ENCODE peak calls at places on chromosomes 1 and 21, in five cellular contexts. L is fibroblast of lung, W is K562, I is astrocyte, E is tibial nerve. H is an unnamed sample.

GRCh38 chr21:18382141-18382540 is 21.4 kb downstream of the TMPRSS15 start:
- DNase-seq in W (no peak), I (no peak), L (no peak), E (no peak), H (no peak)

GRCh38 chr1:46179138-46180081 is 3.1 kb upstream of the P3R3URF start:
- DNase-seq in E (peak), L (peak), W (peak), I (peak), H (peak)

GRCh38 chr1:55214214-55214902 is 806 bp downstream of the USP24 start:
- DNase-seq in E (peak), L (peak), W (peak), I (no peak), H (no peak)

GRCh38 chr1:163227126-163227525 is 24.4 kb upstream of the RGS5 start:
- DNase-seq in L (no peak), W (no peak), E (no peak), I (no peak), H (no peak)

GRCh38 chr1:236075848-236076247 is 11.0 kb upstream of the NID1 start:
- DNase-seq in E (no peak), W (no peak), L (no peak), I (no peak), H (no peak)

GRCh38 chr1:99465176-99465900 is 180.6 kb upstream of the PALMD start:
- DNase-seq in W (no peak), L (peak), E (no peak), I (peak), H (peak)

GRCh38 chr1:170326221-170326620 is 180.5 kb downstream of the NTMT2 start:
- DNase-seq in L (no peak), E (no peak), I (no peak), W (no peak), H (no peak)

GRCh38 chr1:246602194-246602593 is 35.9 kb downstream of the CNST start:
- DNase-seq in I (peak), E (no peak), W (no peak), L (peak), H (no peak)

GRCh38 chr1:245575710-245576109 is 420.9 kb downstream of the KIF26B start:
- DNase-seq in I (no peak), E (no peak), L (peak), W (no peak), H (peak)

GRCh38 chr1:1755852-1756251 is 22.4 kb downstream of the NADK start:
- DNase-seq in L (no peak), W (no peak), I (no peak), E (no peak), H (no peak)

GRCh38 chr1:30745834-30746208 is 11.8 kb downstream of the LAPTM5 start:
- DNase-seq in W (no peak), I (no peak), L (no peak), E (no peak), H (no peak)

GRCh38 chr1:169305948-169306347 is 61.6 kb downstream of the NME7 start:
- DNase-seq in E (no peak), I (no peak), L (no peak), W (no peak), H (no peak)

GRCh38 chr1:211648336-211648735 is 27.1 kb downstream of the NEK2 start:
- DNase-seq in E (no peak), L (peak), I (no peak), W (peak), H (peak)

GRCh38 chr1:63603810-63604209 is 10.6 kb downstream of the PGM1 start:
- DNase-seq in W (no peak), L (no peak), E (no peak), I (no peak), H (no peak)

GRCh38 chr21:32184485-32184884 is 94.4 kb downstream of the MIS18A start:
- DNase-seq in L (no peak), E (no peak), I (no peak), W (peak), H (no peak)

GRCh38 chr1:36165145-36165544 is 9.2 kb downstream of the MAP7D1 start:
- DNase-seq in W (no peak), L (no peak), E (no peak), I (no peak), H (no peak)

GRCh38 chr1:81296584-81296983 is 504.1 kb upstream of the ADGRL2 start:
- DNase-seq in I (peak), E (no peak), L (peak), W (no peak), H (peak)

GRCh38 chr1:81690881-81691453 is 109.8 kb upstream of the ADGRL2 start:
- DNase-seq in W (no peak), L (no peak), E (no peak), I (no peak), H (no peak)

GRCh38 chr1:206608108-206608698 is 4.1 kb downstream of the EIF2D start:
- DNase-seq in I (no peak), E (no peak), L (no peak), W (peak), H (peak)

GRCh38 chr1:13430495-13430894 is 20.2 kb downstream of the PRAMEF20 start:
- DNase-seq in I (no peak), E (no peak), L (no peak), W (no peak), H (no peak)

GRCh38 chr1:204583909-204584632 is 67.9 kb downstream of the MDM4 start:
- DNase-seq in L (no peak), W (no peak), E (no peak), I (no peak), H (no peak)

GRCh38 chr1:240189386-240189989 is 97.8 kb downstream of the FMN2 start:
- DNase-seq in E (no peak), I (no peak), L (peak), W (peak), H (peak)

GRCh38 chr1:202004711-202005110 is 5.7 kb upstream of the ELF3 start:
- DNase-seq in W (no peak), I (no peak), E (no peak), L (no peak), H (no peak)

GRCh38 chr1:55622071-55622470 is 406.9 kb upstream of the USP24 start:
- DNase-seq in W (no peak), L (no peak), E (no peak), I (no peak), H (no peak)

GRCh38 chr1:4684849-4685248 is 30.4 kb downstream of the AJAP1 start:
- DNase-seq in E (no peak), I (no peak), L (no peak), W (no peak), H (no peak)

GRCh38 chr1:1204425-1204920 is 1.9 kb downstream of the TNFRSF18 start:
- DNase-seq in W (no peak), L (no peak), E (no peak), I (no peak), H (no peak)

GRCh38 chr1:113758631-113759340 is 500 bp downstream of the PHTF1 start:
- DNase-seq in L (peak), W (peak), I (peak), E (peak), H (peak)

GRCh38 chr1:23178931-23179330 is 10.3 kb upstream of the LUZP1 start:
- DNase-seq in I (no peak), E (no peak), W (no peak), L (no peak), H (peak)

GRCh38 chr1:175893192-175893591 is 149.8 kb upstream of the TNR start:
- DNase-seq in L (no peak), W (peak), E (no peak), I (no peak), H (peak)

GRCh38 chr1:197619008-197619640 is 156.2 kb downstream of the DENND1B start:
- DNase-seq in I (peak), E (no peak), L (peak), W (no peak), H (peak)

GRCh38 chr1:63757334-63757733 is 16.5 kb upstream of the ROR1 start:
- DNase-seq in E (no peak), L (no peak), I (no peak), W (no peak), H (no peak)

GRCh38 chr1:150067184-150068182 is at the start of gene VPS45:
- DNase-seq in W (peak), L (peak), I (peak), E (peak), H (peak)

GRCh38 chr1:76546354-76546933 is 320.8 kb upstream of the ST6GALNAC5 start:
- DNase-seq in E (no peak), W (no peak), L (no peak), I (no peak), H (no peak)

GRCh38 chr21:36035381-36035791 is 24.9 kb downstream of the SETD4 start:
- DNase-seq in E (no peak), I (no peak), W (peak), L (no peak), H (no peak)

GRCh38 chr1:112563341-112563740 is 54.6 kb downstream of the WNT2B start:
- DNase-seq in I (no peak), E (no peak), W (no peak), L (no peak), H (peak)

GRCh38 chr1:97412737-97413136 is 508.1 kb downstream of the DPYD start:
- DNase-seq in E (no peak), I (no peak), W (no peak), L (no peak), H (no peak)

GRCh38 chr1:147771216-147772125 is 11.1 kb upstream of the GJA5 start:
- DNase-seq in L (no peak), I (no peak), E (no peak), W (no peak), H (no peak)

DNA sequence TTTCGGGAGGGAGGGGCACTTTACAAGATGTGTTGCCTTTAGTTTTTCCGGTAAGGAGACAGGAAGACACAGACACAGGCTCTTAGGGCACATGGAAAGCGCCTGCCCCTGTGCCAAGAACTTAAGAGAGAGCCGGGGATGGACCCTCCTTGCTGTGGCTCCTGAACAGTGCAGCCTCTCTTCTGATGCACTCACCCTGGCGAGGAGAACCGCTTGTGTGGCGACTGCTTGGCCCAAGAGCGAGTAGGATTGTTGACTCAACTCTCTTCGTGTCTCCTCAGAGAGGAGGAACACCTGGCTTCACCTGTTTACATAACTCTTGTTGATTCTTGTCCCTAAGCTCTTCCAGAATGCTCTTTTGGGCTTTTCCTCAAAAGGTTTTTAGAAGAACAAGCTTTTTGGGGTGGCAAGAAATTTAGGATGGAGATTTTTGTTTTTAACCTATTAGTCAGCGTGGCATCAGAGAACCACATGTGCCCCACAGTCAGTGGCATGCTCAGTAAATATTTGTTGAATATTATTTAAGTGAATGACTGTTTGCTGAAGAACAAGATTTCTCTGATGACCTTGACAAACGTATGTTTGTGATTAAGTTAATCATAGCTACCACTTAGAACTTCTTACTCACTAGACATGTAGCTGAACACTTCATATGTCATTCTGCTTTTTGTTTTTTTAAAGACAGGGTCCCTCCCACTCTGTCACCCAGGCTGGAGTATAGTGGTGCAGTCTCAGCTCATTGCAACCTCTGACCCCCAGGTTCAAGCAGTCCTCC is 60.6 kb downstream of the NFIA start:
- DNase-seq in L (no peak), E (no peak), I (no peak), W (no peak), H (no peak)
- H3K4me3 ChIP-seq in L (no peak), E (no peak), I (no peak), W (no peak), H (no peak)

GRCh38 chr1:232965124-232965911 is 14.9 kb downstream of the NTPCR start:
- DNase-seq in W (no peak), I (no peak), E (no peak), L (no peak), H (no peak)
- TF ChIP-seq CTCF in W (no peak), I (no peak), E (no peak), L (no peak), H (no peak)

GRCh38 chr1:7784492-7785071 is 491 bp downstream of the PER3 start:
- DNase-seq in L (no peak), W (no peak), E (no peak), I (no peak), H (no peak)
- H3K4me3 ChIP-seq in L (peak), W (no peak), E (peak), I (peak), H (peak)

DNA sequence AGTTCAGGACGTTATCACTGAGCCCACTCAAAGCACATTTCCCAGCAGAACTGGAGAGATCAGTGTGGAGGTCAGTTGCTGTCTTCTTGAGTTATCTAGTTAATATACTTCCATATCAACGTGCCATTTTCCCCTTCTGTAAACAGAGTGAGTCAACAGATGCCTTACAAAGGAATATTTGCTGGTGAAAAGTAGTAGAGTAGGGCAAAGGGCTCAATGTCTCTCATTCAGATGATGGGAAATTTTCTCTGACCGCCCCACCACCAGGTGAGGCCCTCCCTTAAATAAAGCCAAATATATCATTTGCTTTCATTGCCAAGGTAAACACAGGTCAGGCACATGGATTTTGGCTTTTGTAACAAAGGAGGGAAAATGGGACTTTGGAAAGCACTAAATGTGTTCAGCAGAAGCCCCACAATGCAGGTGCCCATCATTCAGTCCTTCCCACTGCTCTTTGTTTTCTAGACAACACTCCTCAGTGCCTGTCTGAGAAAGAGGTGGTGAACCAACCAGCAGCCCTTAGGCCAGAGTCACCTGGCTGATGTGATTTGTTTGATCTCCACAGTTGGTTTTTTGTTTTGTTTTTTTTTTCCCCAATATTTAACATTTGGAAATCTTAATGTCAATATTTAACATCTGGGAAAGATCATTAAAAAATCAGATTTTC is 40.5 kb upstream of the SAMD13 start:
- DNase-seq in I (no peak), L (no peak), W (no peak), E (no peak), H (no peak)
- TF ChIP-seq CTCF in I (no peak), L (no peak), W (no peak), E (no peak), H (no peak)

GRCh38 chr1:3610823-3611169 is 512 bp downstream of the MEGF6 start:
- DNase-seq in E (no peak), L (no peak), I (no peak), W (no peak), H (no peak)
- H3K4me3 ChIP-seq in E (peak), L (no peak), I (no peak), W (no peak), H (no peak)

DNA sequence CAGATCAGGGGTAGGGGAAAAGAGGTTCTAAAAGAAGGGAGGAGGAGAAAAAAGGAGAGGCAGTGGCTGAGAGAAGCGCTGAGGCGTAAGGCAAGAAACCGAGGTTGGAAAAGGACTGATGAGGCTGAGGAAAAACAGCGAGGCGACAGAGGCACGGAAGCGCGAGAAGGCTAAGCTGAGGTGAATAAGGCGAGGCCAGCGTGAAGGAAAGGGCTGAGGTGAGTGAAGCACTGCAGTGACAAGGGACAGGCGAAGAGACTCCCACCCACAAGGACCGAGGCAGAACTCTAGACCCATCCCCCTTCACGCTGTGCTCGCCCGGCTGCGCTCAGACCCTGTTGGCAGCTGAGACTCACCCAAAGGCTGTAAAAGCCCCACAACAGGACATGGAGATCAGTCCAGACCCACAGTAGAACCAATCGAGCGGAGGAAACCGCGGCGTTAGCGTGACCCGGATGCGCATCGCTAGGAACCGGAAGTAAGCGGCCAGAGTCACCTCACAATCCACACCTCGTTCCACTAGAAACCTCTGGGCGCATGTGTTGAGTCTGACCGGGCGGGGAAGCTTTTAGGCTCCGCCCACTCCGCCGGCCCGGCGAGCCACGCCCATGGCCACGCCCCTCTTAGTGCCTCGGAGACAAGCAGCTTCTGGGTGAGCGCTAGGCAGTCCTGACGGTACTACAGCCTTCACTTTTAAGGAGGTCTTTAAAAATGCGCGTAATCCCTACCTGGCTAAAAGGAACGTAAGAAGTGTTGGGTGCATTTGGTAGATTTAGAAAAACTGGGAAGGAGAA is at the start of gene EYA3:
- DNase-seq in L (peak), E (peak), I (peak), W (peak), H (peak)
- TF ChIP-seq CTCF in L (no peak), E (peak), I (no peak), W (no peak), H (no peak)

GRCh38 chr1:84573481-84573966 is 716 bp downstream of the CTBS start:
- DNase-seq in E (no peak), W (no peak), L (peak), I (no peak), H (peak)
- H3K4me3 ChIP-seq in E (peak), W (peak), L (peak), I (peak), H (peak)

DNA sequence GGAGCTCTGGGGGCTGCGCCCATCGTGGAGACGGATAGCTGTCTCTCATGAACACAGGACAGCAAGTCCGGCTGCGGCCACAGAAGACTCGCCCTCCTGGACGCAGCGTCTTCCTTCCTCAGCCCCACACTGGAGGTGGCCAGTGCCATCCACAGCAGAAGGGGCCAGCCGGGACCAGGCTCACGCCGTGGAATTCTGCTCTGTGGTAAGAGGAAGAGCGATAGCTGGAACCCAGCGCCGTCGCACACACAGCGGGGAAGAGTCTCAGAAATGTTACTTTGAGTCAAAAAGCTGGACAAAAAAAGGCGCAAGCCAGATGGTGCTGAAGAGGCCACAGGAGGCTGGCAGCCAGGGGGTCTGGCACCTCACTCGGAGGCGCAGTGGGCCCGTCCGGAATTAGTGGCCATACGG is 113.9 kb upstream of the COL6A1 start:
- DNase-seq in W (no peak), E (no peak), L (no peak), I (no peak), H (no peak)
- TF ChIP-seq CTCF in W (no peak), E (no peak), L (no peak), I (no peak), H (no peak)

DNA sequence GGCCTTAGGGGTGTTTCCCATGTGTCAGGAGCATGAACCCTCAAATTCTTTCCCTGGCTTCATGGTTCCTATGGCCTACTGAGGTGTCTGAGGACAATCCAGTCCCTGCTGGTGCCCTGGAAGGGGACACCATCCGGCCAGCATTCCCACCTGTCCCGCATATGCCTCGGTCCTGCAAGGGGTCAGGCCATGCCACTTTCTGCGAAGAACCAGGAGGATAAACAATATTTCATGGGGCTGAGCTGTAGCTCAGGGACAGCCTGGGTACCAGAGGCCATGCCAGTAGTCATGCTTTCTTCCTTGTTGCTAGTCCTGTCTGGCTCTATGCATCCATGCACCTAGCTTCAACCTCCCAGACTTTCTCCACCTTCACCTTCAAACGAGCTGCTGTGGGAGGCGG is 123.6 kb downstream of the MRPS6 start:
- DNase-seq in W (no peak), L (no peak), I (no peak), E (no peak), H (no peak)
- H3K4me3 ChIP-seq in W (no peak), L (no peak), I (no peak), E (no peak), H (no peak)

GRCh38 chr1:88062650-88063153 is 621.4 kb upstream of the PKN2 start:
- DNase-seq in L (no peak), W (no peak), I (no peak), E (no peak), H (no peak)

GRCh38 chr1:88063605-88064004 is 620.5 kb upstream of the PKN2 start:
- DNase-seq in L (no peak), E (no peak), I (no peak), W (no peak), H (no peak)

GRCh38 chr1:88061106-88061829 is 622.8 kb upstream of the PKN2 start:
- DNase-seq in I (peak), E (peak), W (peak), L (peak), H (peak)

GRCh38 chr1:88060112-88060673 is 623.9 kb upstream of the PKN2 start:
- DNase-seq in I (peak), W (no peak), E (no peak), L (no peak), H (no peak)

DNA sequence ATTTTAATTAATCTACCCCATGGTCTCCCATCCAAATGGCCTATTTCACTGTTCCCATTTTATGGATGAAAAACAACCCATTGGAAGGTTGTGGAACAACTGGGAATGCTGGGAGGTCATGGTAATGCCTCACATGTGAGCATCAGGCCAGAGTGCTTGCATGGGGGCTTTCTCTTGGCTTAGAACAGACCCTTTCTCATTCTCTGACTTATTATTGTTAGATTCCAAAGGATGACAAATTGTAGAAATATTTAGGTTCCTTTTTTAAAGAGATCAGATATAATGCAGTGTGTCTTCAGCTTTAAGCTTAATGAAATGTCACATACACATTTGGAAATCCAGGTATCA is 622.3 kb upstream of the PKN2 start:
- DNase-seq in W (no peak), I (peak), E (no peak), L (peak), H (no peak)
- TF ChIP-seq CTCF in W (no peak), I (no peak), E (no peak), L (no peak), H (no peak)